ENCODE peak calls at places on chromosomes 1 and 21, in five cellular contexts. J is cardiac fibroblast, C is NB4, V is HL-60, R is A673. P is an unnamed sample.

GRCh38 chr1:21919520-21919919 is 17.6 kb downstream of the HSPG2 start:
- DNase-seq in C (peak), V (no peak), J (peak), R (no peak), P (no peak)

GRCh38 chr1:88276158-88276557 is 407.9 kb upstream of the PKN2 start:
- DNase-seq in R (no peak), C (no peak), V (no peak), J (no peak), P (peak)

GRCh38 chr1:111723091-111723806 is 15.9 kb downstream of the INKA2 start:
- DNase-seq in C (no peak), V (no peak), J (no peak), R (no peak), P (no peak)

GRCh38 chr21:37208056-37208705 is 59.0 kb downstream of the VPS26C start:
- DNase-seq in V (peak), R (no peak), C (peak), J (no peak), P (peak)

GRCh38 chr1:61215676-61216289 is 133.4 kb downstream of the NFIA start:
- DNase-seq in R (no peak), V (no peak), C (no peak), J (no peak), P (no peak)

GRCh38 chr1:167635233-167635648 is 5.2 kb downstream of the RCSD1 start:
- DNase-seq in R (no peak), V (no peak), C (no peak), J (peak), P (no peak)

GRCh38 chr1:154503898-154504297 is 1.7 kb upstream of the SHE start:
- DNase-seq in R (no peak), J (no peak), C (no peak), V (no peak), P (no peak)

GRCh38 chr1:15803380-15803779 is 4.1 kb downstream of the UQCRHL start:
- DNase-seq in R (peak), J (no peak), V (no peak), C (peak), P (peak)

GRCh38 chr1:81170721-81171120 is 630.0 kb upstream of the ADGRL2 start:
- DNase-seq in J (peak), R (no peak), V (no peak), C (no peak), P (no peak)

GRCh38 chr1:77817368-77818209 is 38.1 kb downstream of the MIGA1 start:
- DNase-seq in J (no peak), V (no peak), C (no peak), R (no peak), P (no peak)

GRCh38 chr21:14040386-14040785 is 170.4 kb downstream of the LIPI start:
- DNase-seq in V (no peak), R (no peak), J (no peak), C (no peak), P (no peak)

GRCh38 chr1:5716126-5716525 is 276.1 kb downstream of the NPHP4 start:
- DNase-seq in V (no peak), J (no peak), R (no peak), C (no peak), P (no peak)

GRCh38 chr1:210360852-210361477 is 32.3 kb downstream of the HHAT start:
- DNase-seq in J (peak), R (peak), C (peak), V (no peak), P (peak)

GRCh38 chr1:108154323-108154722 is 45.8 kb downstream of the SLC25A24 start:
- DNase-seq in C (no peak), J (no peak), R (no peak), V (no peak), P (no peak)

GRCh38 chr1:74629283-74629682 is 44.3 kb downstream of the ERICH3 start:
- DNase-seq in C (no peak), J (no peak), V (no peak), R (no peak), P (no peak)

GRCh38 chr1:54980046-54980527 is 341 bp upstream of the TMEM61 start:
- DNase-seq in C (no peak), R (no peak), V (no peak), J (no peak), P (no peak)
- H3K4me3 ChIP-seq in C (no peak), R (no peak), V (no peak), J (peak), P (no peak)

DNA sequence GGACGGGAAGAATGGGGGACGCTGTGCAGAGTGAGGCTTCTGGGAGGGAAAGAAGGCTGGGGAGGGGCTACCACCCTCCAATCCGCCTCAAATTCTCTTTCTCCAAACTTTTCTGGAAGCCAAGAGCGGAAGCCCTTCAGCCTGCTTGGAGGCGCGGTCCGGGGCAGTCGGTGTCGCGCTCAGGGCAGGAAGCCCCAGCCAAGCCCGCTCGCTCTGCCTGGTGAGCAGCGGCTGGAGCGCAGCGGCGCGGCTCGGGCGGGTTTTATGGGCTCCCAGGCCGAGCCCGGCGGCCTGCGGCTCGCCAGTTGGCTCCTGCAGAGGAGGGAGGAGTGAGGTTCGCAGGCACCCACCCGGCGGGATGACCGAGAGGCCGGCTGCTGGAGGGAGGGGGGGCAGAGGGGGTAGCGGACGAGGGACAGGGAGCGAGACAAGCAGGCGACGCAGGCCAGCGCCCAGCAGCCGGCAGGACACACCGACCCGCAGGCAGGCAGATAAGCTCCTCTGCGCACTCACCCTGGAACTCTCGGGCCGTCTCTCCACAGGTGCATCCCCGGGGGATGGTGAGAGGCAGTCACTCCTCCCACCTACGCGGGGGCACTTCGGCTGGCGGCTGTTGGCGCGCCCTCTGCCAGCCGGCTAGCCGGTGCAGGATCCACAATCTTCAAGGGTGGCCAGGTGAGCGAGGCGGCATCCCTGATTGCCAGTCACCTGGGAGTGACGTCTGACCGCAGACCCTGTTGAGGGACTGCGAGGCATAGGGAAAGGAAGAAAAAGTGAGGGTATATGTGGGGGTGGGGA is at the start of gene AVPR1B:
- DNase-seq in V (no peak), R (peak), J (peak), C (peak), P (no peak)
- TF ChIP-seq CTCF in V (no peak), R (peak), J (no peak), C (no peak), P (no peak)

GRCh38 chr1:229167356-229167755 is 103.6 kb upstream of the RAB4A start:
- DNase-seq in J (no peak), R (peak), C (no peak), V (no peak), P (no peak)
- H3K4me3 ChIP-seq in J (no peak), R (no peak), C (no peak), V (no peak), P (no peak)

GRCh38 chr1:36537190-36537768 is 54.6 kb upstream of the CSF3R start:
- DNase-seq in V (no peak), C (no peak), R (no peak), J (no peak), P (no peak)

GRCh38 chr1:36539526-36539925 is 56.8 kb upstream of the CSF3R start:
- DNase-seq in C (no peak), R (no peak), J (no peak), V (no peak), P (no peak)

GRCh38 chr1:36540056-36540455 is 57.3 kb upstream of the CSF3R start:
- DNase-seq in J (no peak), C (no peak), R (no peak), V (no peak), P (no peak)

GRCh38 chr1:36542024-36542961 is 59.6 kb upstream of the CSF3R start:
- DNase-seq in C (no peak), J (no peak), R (no peak), V (no peak), P (no peak)

DNA sequence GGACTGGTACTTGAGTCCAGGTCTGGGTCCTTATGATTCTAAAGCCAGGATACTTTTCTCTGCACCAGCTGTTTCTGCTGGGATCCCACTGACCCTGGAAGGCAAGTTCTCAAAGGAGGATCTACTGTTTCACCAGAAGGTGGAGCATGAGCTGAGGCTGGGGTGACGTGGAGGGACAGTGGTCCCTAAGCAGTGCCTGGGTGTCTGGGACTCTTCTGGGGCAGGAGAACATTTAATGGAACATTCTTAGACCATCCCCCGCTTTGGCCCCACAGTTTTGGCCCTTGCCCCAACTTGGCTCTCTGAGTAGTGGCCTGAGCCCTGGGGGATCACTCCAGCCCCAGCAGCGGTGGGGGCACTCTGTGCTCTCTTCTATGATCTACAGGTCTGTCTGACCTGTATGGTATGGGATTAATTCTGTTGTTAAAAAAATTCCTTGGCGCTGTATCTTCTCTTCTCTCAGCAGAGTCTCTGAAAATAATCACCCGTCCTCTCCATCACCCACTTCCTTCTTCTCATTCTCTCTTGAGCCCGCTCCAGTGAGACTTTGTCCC is 60.3 kb upstream of the CSF3R start:
- DNase-seq in J (no peak), R (peak), V (no peak), C (peak), P (no peak)
- TF ChIP-seq CTCF in J (peak), R (peak), V (no peak), C (peak), P (peak)

GRCh38 chr1:25746299-25747045 is 53.5 kb upstream of the SELENON start:
- DNase-seq in R (no peak), C (no peak), V (no peak), J (no peak), P (no peak)

GRCh38 chr1:25742316-25742715 is 57.7 kb upstream of the SELENON start:
- DNase-seq in J (no peak), R (no peak), V (no peak), C (no peak), P (no peak)

GRCh38 chr1:25744636-25745425 is 55.2 kb upstream of the SELENON start:
- DNase-seq in J (no peak), V (no peak), C (no peak), R (no peak), P (no peak)

GRCh38 chr1:25743164-25744139 is 56.5 kb upstream of the SELENON start:
- DNase-seq in J (peak), R (no peak), V (no peak), C (peak), P (no peak)

GRCh38 chr1:25744140-25744581 is 55.8 kb upstream of the SELENON start:
- DNase-seq in V (no peak), C (no peak), J (peak), R (peak), P (no peak)
- H3K4me3 ChIP-seq in V (no peak), C (no peak), J (no peak), R (no peak), P (no peak)

GRCh38 chr1:28087614-28088167 is 719 bp downstream of the EYA3 start:
- DNase-seq in C (peak), R (peak), V (peak), J (peak), P (peak)

GRCh38 chr1:28091043-28091781 is 2.8 kb upstream of the EYA3 start:
- DNase-seq in R (peak), J (peak), C (peak), V (no peak), P (peak)

GRCh38 chr1:28086651-28087050 is 1.8 kb downstream of the EYA3 start:
- DNase-seq in C (no peak), R (no peak), V (no peak), J (no peak), P (no peak)

GRCh38 chr1:28085129-28085528 is 3.3 kb downstream of the EYA3 start:
- DNase-seq in C (no peak), V (no peak), J (no peak), R (no peak), P (no peak)

DNA sequence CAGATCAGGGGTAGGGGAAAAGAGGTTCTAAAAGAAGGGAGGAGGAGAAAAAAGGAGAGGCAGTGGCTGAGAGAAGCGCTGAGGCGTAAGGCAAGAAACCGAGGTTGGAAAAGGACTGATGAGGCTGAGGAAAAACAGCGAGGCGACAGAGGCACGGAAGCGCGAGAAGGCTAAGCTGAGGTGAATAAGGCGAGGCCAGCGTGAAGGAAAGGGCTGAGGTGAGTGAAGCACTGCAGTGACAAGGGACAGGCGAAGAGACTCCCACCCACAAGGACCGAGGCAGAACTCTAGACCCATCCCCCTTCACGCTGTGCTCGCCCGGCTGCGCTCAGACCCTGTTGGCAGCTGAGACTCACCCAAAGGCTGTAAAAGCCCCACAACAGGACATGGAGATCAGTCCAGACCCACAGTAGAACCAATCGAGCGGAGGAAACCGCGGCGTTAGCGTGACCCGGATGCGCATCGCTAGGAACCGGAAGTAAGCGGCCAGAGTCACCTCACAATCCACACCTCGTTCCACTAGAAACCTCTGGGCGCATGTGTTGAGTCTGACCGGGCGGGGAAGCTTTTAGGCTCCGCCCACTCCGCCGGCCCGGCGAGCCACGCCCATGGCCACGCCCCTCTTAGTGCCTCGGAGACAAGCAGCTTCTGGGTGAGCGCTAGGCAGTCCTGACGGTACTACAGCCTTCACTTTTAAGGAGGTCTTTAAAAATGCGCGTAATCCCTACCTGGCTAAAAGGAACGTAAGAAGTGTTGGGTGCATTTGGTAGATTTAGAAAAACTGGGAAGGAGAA is at the start of gene EYA3:
- DNase-seq in R (peak), V (peak), J (peak), C (peak), P (peak)
- TF ChIP-seq CTCF in R (no peak), V (no peak), J (no peak), C (no peak), P (no peak)

DNA sequence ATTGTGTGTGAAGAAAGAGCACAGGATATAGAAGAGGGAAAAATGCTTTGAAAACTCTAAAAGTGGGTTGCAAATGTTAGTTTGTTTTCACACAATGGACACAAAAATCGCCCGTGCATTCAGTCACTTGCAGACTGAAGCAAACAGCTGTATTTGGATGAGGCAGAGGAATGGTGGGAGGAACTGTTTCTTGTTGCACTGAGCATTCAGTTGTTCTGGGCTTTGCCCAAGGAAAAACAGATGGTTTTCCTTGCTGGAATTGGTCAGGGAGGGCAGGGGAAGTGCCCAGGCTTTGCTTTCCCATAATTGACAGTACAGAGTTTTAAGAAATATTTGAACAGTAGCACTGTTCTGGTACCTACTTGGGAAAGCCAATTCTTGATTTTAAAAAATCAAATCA is 19.5 kb upstream of the WARS2 start:
- DNase-seq in R (no peak), V (no peak), J (peak), C (no peak), P (no peak)
- H3K4me3 ChIP-seq in R (no peak), V (no peak), J (no peak), C (no peak), P (no peak)

DNA sequence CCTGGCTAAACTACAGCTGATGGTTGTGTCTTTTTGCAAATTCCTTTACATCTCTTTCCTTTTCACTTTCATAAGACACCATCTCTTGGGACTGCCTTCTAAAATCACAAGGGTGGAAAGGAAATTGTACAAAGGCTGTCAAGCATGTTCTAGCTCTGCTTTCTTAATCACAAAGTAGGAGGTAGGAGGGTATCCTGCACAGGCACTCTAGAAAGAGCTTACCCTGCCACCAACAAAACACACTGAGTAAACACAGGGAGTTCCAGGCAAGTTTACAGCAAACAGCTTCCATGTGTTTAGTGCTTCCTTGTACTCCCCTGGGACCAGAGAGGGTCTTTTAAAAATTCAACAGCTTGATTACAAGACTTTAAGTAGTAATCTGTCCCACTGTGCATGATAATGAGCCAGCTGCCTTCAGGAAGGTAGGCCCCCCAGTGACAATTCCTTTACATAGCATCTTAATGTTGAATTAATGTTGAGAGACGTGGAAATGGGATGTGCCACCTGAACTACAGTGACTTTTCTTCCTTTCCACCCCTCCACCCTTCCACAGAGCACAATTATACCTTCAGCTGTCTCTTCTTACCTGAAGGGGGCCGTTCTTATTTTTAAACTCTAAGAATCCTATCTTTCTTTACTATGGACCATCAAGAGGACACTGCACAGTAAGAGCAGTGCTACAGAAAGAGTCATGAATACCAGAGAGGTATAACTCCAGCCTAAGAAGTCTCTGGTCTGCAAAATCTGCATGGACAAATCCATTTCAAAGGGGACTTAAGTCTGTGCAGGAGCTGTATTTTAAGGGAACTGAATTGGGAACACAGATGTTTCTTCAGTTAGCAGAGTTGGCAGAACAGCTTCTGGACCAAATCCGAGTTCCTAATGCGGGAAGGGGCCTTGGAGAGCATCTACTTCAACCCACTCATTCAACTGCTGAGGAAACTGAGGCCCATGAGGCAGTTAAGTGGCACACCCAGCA is 2.2 kb downstream of the PLPP3 start:
- DNase-seq in R (peak), V (no peak), C (peak), J (peak), P (no peak)
- TF ChIP-seq CTCF in R (peak), V (no peak), C (no peak), J (peak), P (peak)

DNA sequence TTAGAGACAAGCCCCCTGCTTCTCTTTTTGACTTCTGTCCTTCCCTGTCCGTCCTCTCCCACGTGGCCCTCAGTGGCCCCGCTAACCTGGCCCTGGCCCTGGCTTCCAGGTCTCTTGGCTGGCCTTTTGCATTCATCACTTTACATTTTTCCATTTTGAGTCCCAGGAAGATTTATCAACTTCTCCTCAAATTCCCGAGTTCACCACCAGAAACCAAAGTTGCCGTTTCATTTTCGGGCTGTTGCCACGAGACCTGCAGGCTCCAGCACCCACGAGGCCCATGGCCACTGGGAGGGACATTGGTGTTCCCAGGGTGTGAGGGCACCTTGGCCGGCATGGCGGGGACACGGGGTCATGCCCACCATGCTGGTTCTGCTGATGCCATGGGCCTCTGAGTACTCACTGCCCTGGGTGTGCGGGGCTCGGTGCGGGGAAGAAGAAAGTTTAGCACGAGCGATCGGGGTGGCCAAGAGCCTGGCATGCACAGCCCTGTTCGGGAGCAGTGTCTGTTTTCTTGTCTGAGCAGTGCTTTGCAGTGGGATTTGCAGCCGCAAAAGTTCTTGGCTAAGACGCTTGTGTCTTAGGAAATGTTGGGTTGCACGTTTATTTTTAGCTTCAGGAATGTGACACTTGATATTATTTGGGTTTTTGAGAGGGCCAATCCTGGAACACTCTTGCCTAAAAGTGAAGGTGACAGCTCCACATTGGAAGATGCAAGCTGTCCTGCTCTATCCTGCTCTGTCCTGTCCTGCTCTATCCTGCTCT is 40.4 kb upstream of the ADARB1 start:
- DNase-seq in R (no peak), V (no peak), C (no peak), J (peak), P (no peak)
- H3K4me3 ChIP-seq in R (no peak), V (no peak), C (no peak), J (peak), P (no peak)

P was measured in GM12865.